ENCODE peak calls at places on chromosomes 11 and 22, in five cellular contexts. C is tibial nerve, E is mucosa of descending colon, J is heart left ventricle, S is left ventricle myocardium inferior. G is an unnamed sample. For H3K4me1, the result is how much of the 10 kb centered on the place peaks cover.

GRCh38 chr11:38182126-38182907 is 1584.3 kb upstream of the RAG2 start:
- DNase-seq in C (no peak), E (no peak), J (no peak), S (no peak), G (no peak)

GRCh38 chr11:57568330-57568766 is 876 bp upstream of the UBE2L6 start:
- DNase-seq in C (peak), E (no peak), J (no peak), S (no peak), G (no peak)

GRCh38 chr22:25008666-25009065 is 56.1 kb downstream of the KIAA1671 start:
- DNase-seq in C (no peak), E (no peak), J (peak), S (peak), G (no peak)

GRCh38 chr11:77322926-77323590 is 21.6 kb upstream of the GDPD4 start:
- DNase-seq in C (no peak), E (no peak), J (no peak), S (no peak), G (no peak)

GRCh38 chr22:35795476-35795875 is 77.8 kb downstream of the APOL5 start:
- DNase-seq in C (no peak), E (no peak), J (no peak), S (no peak), G (no peak)

GRCh38 chr11:120527111-120527748 is 15.7 kb downstream of the GRIK4 start:
- DNase-seq in C (no peak), E (no peak), J (no peak), S (peak), G (no peak)

GRCh38 chr11:108037636-108038035 is 28.9 kb downstream of the CUL5 start:
- DNase-seq in C (no peak), E (no peak), J (no peak), S (no peak), G (no peak)

GRCh38 chr11:60370252-60370810 is 8.0 kb upstream of the MS4A7 start:
- DNase-seq in C (no peak), E (no peak), J (no peak), S (no peak), G (no peak)

GRCh38 chr11:131944709-131945108 is 574.3 kb downstream of the NTM start:
- DNase-seq in C (no peak), E (no peak), J (no peak), S (no peak), G (no peak)

GRCh38 chr22:26800858-26801257 is 143.5 kb downstream of the MIAT start:
- DNase-seq in C (no peak), E (no peak), J (no peak), S (no peak), G (no peak)

GRCh38 chr22:36439481-36440271 is 41.8 kb downstream of the TXN2 start:
- DNase-seq in C (no peak), E (peak), J (peak), S (peak), G (no peak)

GRCh38 chr22:25961699-25962098 is 207.6 kb upstream of the SEZ6L start:
- DNase-seq in C (no peak), E (no peak), J (no peak), S (no peak), G (no peak)

DNA sequence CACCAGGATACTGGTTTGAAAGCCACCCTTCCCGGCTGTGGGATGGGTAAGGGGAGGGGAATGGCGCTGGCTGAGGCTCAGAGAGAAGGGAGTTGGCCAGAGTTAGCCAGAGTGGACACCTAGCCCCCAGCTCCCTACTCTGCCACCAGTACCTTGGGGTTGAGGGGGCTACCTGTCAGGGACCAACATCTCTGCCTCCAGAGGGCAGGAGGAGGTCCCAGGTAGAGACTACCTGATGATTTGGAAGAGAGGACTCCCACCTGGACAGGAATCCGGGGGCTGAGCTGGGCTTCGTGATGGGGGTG is 3.7 kb downstream of the MYRF start:
- DNase-seq in C (no peak), E (no peak), J (no peak), S (no peak), G (no peak)
- H3K4me1 ChIP-seq in C (under half), E (under half), J (under half), S (under half), G (half or more)

GRCh38 chr11:43686207-43686606 is 5.7 kb downstream of the HSD17B12 start:
- DNase-seq in C (no peak), E (no peak), J (no peak), S (no peak), G (no peak)

GRCh38 chr11:43685483-43685882 is 4.9 kb downstream of the HSD17B12 start:
- DNase-seq in C (no peak), E (no peak), J (no peak), S (no peak), G (no peak)

GRCh38 chr11:43676933-43677332 is 3.6 kb upstream of the HSD17B12 start:
- DNase-seq in C (no peak), E (no peak), J (no peak), S (no peak), G (no peak)

GRCh38 chr11:43681543-43681942 is 1.0 kb downstream of the HSD17B12 start:
- DNase-seq in C (no peak), E (no peak), J (no peak), S (no peak), G (no peak)

GRCh38 chr11:43680521-43681505 is at the start of gene HSD17B12:
- DNase-seq in C (peak), E (peak), J (peak), S (peak), G (peak)
- TF ChIP-seq CTCF in C (no peak), E (no peak), J (peak), S (no peak), G (no peak)

GRCh38 chr11:122155001-122155400 is 39.0 kb upstream of the BLID start:
- DNase-seq in C (no peak), E (no peak), J (no peak), S (no peak), G (no peak)
- H3K4me1 ChIP-seq in C (half or more), E (under half), J (under half), S (under half), G (under half)

GRCh38 chr11:96021901-96022650 is 98.2 kb upstream of the MTMR2 start:
- DNase-seq in C (no peak), E (no peak), J (no peak), S (no peak), G (no peak)
- TF ChIP-seq CTCF in C (no peak), E (no peak), J (no peak), S (no peak), G (no peak)

GRCh38 chr11:72722050-72722748 is 30.0 kb downstream of the ARAP1 start:
- DNase-seq in C (peak), E (peak), J (peak), S (peak), G (peak)
- H3K4me1 ChIP-seq in C (half or more), E (under half), J (half or more), S (half or more), G (half or more)